ENCODE peak calls at places on chromosome 13, in six cellular contexts. S is osteoblast, Q is tibial nerve, U is GM23248, R is transverse colon, I is NT2/D1. M is an unnamed sample. For H3K27me3 and H3K4me1, the result is how much of the 10 kb centered on the place peaks cover.

GRCh38 chr13:86870388-86870966 is 800.7 kb upstream of the SLITRK5 start:
- DNase-seq in S (no peak), Q (no peak), U (peak), R (no peak), I (no peak), M (peak)

GRCh38 chr13:109381546-109382180 is 404.7 kb downstream of the IRS2 start:
- DNase-seq in S (no peak), Q (no peak), U (peak), R (no peak), I (no peak), M (no peak)

GRCh38 chr13:113897161-113897560 is 33.3 kb upstream of the GAS6 start:
- DNase-seq in S (peak), Q (no peak), U (peak), R (no peak), I (no peak), M (no peak)

GRCh38 chr13:51999525-51999924 is 11.7 kb downstream of the ATP7B start:
- DNase-seq in S (no peak), Q (no peak), U (peak), R (no peak), I (no peak), M (no peak)

GRCh38 chr13:107864543-107865460 is 350.5 kb downstream of the LIG4 start:
- DNase-seq in S (peak), Q (peak), U (peak), R (no peak), I (peak), M (peak)

GRCh38 chr13:65724261-65724660 is 1505.9 kb downstream of the PCDH9 start:
- DNase-seq in S (no peak), Q (no peak), U (no peak), R (no peak), I (no peak), M (no peak)

GRCh38 chr13:100789968-100790367 is 115.4 kb upstream of the TMTC4 start:
- DNase-seq in S (no peak), Q (no peak), U (peak), R (no peak), I (no peak), M (no peak)

GRCh38 chr13:104831823-104832222 is 1703.6 kb downstream of the EFNB2 start:
- DNase-seq in S (no peak), Q (no peak), U (no peak), R (no peak), I (no peak), M (no peak)

GRCh38 chr13:70390968-70391367 is 282.7 kb upstream of the KLHL1 start:
- DNase-seq in S (no peak), Q (no peak), U (no peak), R (no peak), I (no peak), M (no peak)

GRCh38 chr13:38777347-38778107 is 90.7 kb downstream of the FREM2 start:
- DNase-seq in S (no peak), Q (no peak), U (no peak), R (no peak), I (no peak), M (no peak)

GRCh38 chr13:58855283-58855682 is 1223.7 kb downstream of the PCDH17 start:
- DNase-seq in S (no peak), Q (no peak), U (no peak), R (no peak), I (no peak), M (no peak)

GRCh38 chr13:45564108-45564507 is 51.4 kb downstream of the ERICH6B start:
- DNase-seq in S (no peak), Q (no peak), U (peak), R (no peak), I (no peak), M (no peak)

GRCh38 chr13:39306639-39307589 is 268.7 kb downstream of the NHLRC3 start:
- DNase-seq in S (no peak), Q (no peak), U (no peak), R (no peak), I (no peak), M (no peak)

GRCh38 chr13:62309904-62310303 is 894.3 kb upstream of the PCDH20 start:
- DNase-seq in S (no peak), Q (no peak), U (no peak), R (no peak), I (no peak), M (no peak)

GRCh38 chr13:65966991-65967451 is 1263.1 kb downstream of the PCDH9 start:
- DNase-seq in S (peak), Q (no peak), U (peak), R (no peak), I (peak), M (no peak)

GRCh38 chr13:110663044-110663443 is 42.9 kb downstream of the CARS2 start:
- DNase-seq in S (no peak), Q (no peak), U (no peak), R (no peak), I (no peak), M (no peak)

GRCh38 chr13:73166204-73166603 is 107.4 kb downstream of the KLF5 start:
- DNase-seq in S (no peak), Q (no peak), U (no peak), R (no peak), I (no peak), M (no peak)

GRCh38 chr13:98691360-98691759 is 61.1 kb downstream of the SLC15A1 start:
- DNase-seq in S (peak), Q (no peak), U (no peak), R (no peak), I (no peak), M (no peak)

GRCh38 chr13:38830442-38831045 is 143.7 kb downstream of the FREM2 start:
- DNase-seq in S (no peak), Q (no peak), U (no peak), R (no peak), I (no peak), M (no peak)

GRCh38 chr13:77429320-77430142 is 102.6 kb upstream of the MYCBP2 start:
- DNase-seq in S (peak), Q (no peak), U (peak), R (no peak), I (no peak), M (no peak)

GRCh38 chr13:28805193-28805819 is 14.8 kb upstream of the MTUS2 start:
- DNase-seq in S (no peak), Q (no peak), U (peak), R (no peak), I (no peak), M (peak)

GRCh38 chr13:99656843-99657506 is 155.7 kb downstream of the TM9SF2 start:
- DNase-seq in S (no peak), Q (no peak), U (no peak), R (no peak), I (no peak), M (peak)

GRCh38 chr13:44415815-44416214 is 42.2 kb downstream of the SERP2 start:
- DNase-seq in S (no peak), Q (no peak), U (no peak), R (no peak), I (no peak), M (no peak)

GRCh38 chr13:76667551-76667950 is 218.7 kb downstream of the KCTD12 start:
- DNase-seq in S (no peak), Q (peak), U (peak), R (no peak), I (no peak), M (peak)

GRCh38 chr13:100673831-100674362 is 698 bp downstream of the TMTC4 start:
- DNase-seq in S (peak), Q (peak), U (peak), R (peak), I (no peak), M (peak)

GRCh38 chr13:20390526-20391175 is 135.0 kb downstream of the CRYL1 start:
- DNase-seq in S (peak), Q (no peak), U (peak), R (no peak), I (no peak), M (no peak)

GRCh38 chr13:79936368-79937136 is 404.4 kb downstream of the SPRY2 start:
- DNase-seq in S (peak), Q (peak), U (peak), R (no peak), I (no peak), M (no peak)

GRCh38 chr13:25292301-25292700 is 5.0 kb upstream of the MTMR6 start:
- DNase-seq in S (peak), Q (no peak), U (no peak), R (no peak), I (no peak), M (no peak)

GRCh38 chr13:43985437-43986051 is 105.8 kb downstream of the LACC1 start:
- DNase-seq in S (no peak), Q (no peak), U (no peak), R (no peak), I (no peak), M (no peak)

GRCh38 chr13:48853381-48854102 is 122.2 kb upstream of the FNDC3A start:
- DNase-seq in S (peak), Q (no peak), U (peak), R (no peak), I (no peak), M (no peak)

GRCh38 chr13:100544866-100545683 is 43.5 kb downstream of the GGACT start:
- DNase-seq in S (peak), Q (no peak), U (no peak), R (no peak), I (no peak), M (no peak)

GRCh38 chr13:30972888-30973377 is 40.5 kb downstream of the TEX26 start:
- DNase-seq in S (no peak), Q (no peak), U (peak), R (no peak), I (no peak), M (no peak)

GRCh38 chr13:31046711-31047279 is 114.3 kb downstream of the TEX26 start:
- DNase-seq in S (no peak), Q (no peak), U (peak), R (peak), I (no peak), M (peak)

GRCh38 chr13:102597029-102598015 is 536 bp downstream of the TPP2 start:
- DNase-seq in S (peak), Q (no peak), U (peak), R (peak), I (no peak), M (peak)

GRCh38 chr13:73390100-73390499 is 331.3 kb downstream of the KLF5 start:
- DNase-seq in S (no peak), Q (no peak), U (no peak), R (no peak), I (no peak), M (no peak)

GRCh38 chr13:20960663-20961309 is 58.2 kb upstream of the XPO4 start:
- DNase-seq in S (no peak), Q (no peak), U (no peak), R (peak), I (no peak), M (peak)

GRCh38 chr13:50911937-50912624 is 2.5 kb downstream of the RNASEH2B start:
- DNase-seq in S (peak), Q (peak), U (peak), R (peak), I (peak), M (peak)

GRCh38 chr13:20128459-20128927 is 32.4 kb downstream of the GJA3 start:
- DNase-seq in S (no peak), Q (no peak), U (no peak), R (peak), I (no peak), M (peak)

GRCh38 chr13:96996097-96996496 is 1.8 kb upstream of the OXGR1 start:
- DNase-seq in S (no peak), Q (no peak), U (no peak), R (no peak), I (no peak), M (no peak)

GRCh38 chr13:96993660-96994029 is 631 bp downstream of the OXGR1 start:
- DNase-seq in S (no peak), Q (no peak), U (peak), R (no peak), I (no peak), M (no peak)

GRCh38 chr13:96996886-96997285 is 2.6 kb upstream of the OXGR1 start:
- DNase-seq in S (no peak), Q (no peak), U (no peak), R (no peak), I (no peak), M (no peak)

GRCh38 chr13:96994030-96994848 is at the start of gene OXGR1:
- DNase-seq in S (no peak), Q (no peak), U (peak), R (peak), I (no peak), M (no peak)

DNA sequence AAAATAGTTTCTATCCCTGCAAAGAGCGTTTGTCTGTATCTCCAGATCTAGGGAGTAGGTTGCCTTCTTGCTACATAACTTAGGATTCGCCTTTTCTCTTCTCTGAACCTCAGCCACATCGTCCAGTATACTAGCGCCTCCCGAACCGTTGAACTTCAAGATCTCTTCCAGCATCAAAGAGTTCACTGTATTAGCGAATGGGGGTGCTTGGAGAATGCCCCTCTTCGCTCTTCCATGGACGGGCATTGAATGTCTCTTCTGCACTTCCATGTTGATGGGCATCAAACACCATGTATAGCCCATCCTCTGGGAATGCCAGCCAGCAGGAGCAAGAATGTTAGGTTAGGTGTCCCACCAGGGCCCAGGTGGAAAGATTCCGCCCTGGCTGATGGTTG is 570 bp upstream of the OXGR1 start:
- DNase-seq in S (no peak), Q (no peak), U (no peak), R (no peak), I (no peak), M (no peak)
- H3K27me3 ChIP-seq in S (under half), Q (under half), U (half or more), R (under half), I (under half), M (under half)

GRCh38 chr13:46743191-46743590 is 53.8 kb downstream of the ESD start:
- DNase-seq in S (peak), Q (no peak), U (no peak), R (no peak), I (no peak), M (no peak)
- H3K4me3 ChIP-seq in S (no peak), Q (no peak), U (no peak), R (no peak), I (no peak), M (no peak)

DNA sequence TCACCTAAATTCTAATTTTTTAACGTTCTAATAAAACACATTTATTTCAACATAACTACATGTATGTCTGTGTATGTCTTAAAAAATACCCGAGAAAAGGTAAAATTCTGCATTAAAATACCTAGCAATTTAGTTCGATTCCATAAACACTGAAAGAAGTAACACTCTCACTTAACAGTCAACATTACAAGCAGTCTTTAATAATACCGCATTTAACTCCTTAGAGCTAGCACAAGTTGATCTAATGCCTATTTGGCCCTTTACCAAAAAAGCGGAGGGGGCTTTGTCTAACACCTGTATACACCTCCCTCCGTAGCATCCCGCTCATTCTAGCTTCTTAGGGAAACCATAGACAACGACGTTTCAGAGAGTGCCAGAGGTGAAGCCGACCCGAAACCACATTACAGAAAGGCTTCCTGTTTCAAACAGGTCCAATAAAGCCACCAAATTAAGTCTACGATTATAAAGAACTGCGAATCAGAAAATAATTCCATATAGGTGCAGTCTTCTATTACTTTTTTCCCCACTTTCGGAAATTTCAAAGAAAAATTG is 1.2 kb downstream of the SPART start:
- DNase-seq in S (peak), Q (no peak), U (no peak), R (no peak), I (no peak), M (peak)
- H3K4me1 ChIP-seq in S (under half), Q (half or more), U (under half), R (under half), I (under half), M (under half)

GRCh38 chr13:75307370-75307984 is 174.5 kb downstream of the TBC1D4 start:
- DNase-seq in S (no peak), Q (no peak), U (no peak), R (no peak), I (no peak), M (no peak)

GRCh38 chr13:75305057-75305456 is 176.9 kb downstream of the TBC1D4 start:
- DNase-seq in S (no peak), Q (no peak), U (no peak), R (no peak), I (no peak), M (no peak)

GRCh38 chr13:75310005-75310580 is 171.9 kb downstream of the TBC1D4 start:
- DNase-seq in S (no peak), Q (no peak), U (no peak), R (no peak), I (no peak), M (no peak)

GRCh38 chr13:75312884-75313520 is 169.0 kb downstream of the TBC1D4 start:
- DNase-seq in S (no peak), Q (no peak), U (no peak), R (no peak), I (no peak), M (no peak)

DNA sequence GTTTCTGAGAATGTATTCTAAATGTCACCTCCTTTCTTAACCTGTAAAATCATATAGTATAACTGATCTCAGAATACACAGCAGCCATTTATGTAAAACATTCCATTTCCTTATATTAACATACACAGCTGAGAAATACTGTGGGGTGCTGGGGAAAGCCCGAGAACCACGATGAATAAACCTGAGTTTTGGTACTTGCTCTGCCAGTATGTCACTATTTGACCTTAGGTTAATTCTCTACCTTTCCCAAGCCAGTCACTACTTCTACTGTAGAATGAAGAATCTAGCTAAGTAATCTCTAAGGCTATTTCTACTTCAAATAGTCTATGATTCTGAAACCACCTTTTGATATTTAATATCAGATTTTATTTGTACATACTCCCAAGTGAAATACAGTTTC is 173.7 kb downstream of the TBC1D4 start:
- DNase-seq in S (peak), Q (no peak), U (no peak), R (no peak), I (no peak), M (no peak)
- H3K27me3 ChIP-seq in S (under half), Q (under half), U (under half), R (under half), I (under half), M (under half)

DNA sequence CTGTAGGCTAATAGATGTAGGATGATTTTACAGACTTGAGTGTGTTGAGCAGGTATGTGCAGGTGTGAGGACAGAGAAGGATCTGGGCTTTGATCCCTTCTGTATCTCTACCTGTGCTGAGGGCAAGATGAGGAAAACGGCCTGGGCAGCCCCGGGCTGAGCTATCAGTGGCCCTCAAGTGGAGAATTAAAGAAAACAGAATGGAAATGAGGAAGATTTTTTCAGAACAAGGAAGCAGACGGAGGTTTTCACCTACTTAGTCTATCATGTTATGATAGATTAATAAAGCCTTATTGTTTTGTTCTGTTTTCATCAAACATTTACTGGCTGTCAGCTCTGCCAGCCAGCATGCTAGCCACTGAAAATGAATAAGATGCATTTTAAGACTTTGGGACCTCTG is 22.3 kb upstream of the FOXO1 start:
- DNase-seq in S (no peak), Q (no peak), U (no peak), R (no peak), I (no peak), M (no peak)
- H3K4me3 ChIP-seq in S (no peak), Q (no peak), U (no peak), R (no peak), I (no peak), M (no peak)

GRCh38 chr13:97318532-97318931 is 96.4 kb downstream of the MBNL2 start:
- DNase-seq in S (no peak), Q (no peak), U (no peak), R (no peak), I (no peak), M (no peak)

GRCh38 chr13:97321101-97321500 is 99.0 kb downstream of the MBNL2 start:
- DNase-seq in S (no peak), Q (no peak), U (no peak), R (no peak), I (no peak), M (no peak)

GRCh38 chr13:97319088-97319487 is 97.0 kb downstream of the MBNL2 start:
- DNase-seq in S (no peak), Q (no peak), U (peak), R (no peak), I (no peak), M (no peak)

GRCh38 chr13:97316390-97316789 is 94.3 kb downstream of the MBNL2 start:
- DNase-seq in S (no peak), Q (no peak), U (no peak), R (no peak), I (no peak), M (no peak)

GRCh38 chr13:97317933-97318332 is 95.8 kb downstream of the MBNL2 start:
- DNase-seq in S (no peak), Q (no peak), U (no peak), R (no peak), I (no peak), M (no peak)
- H3K4me1 ChIP-seq in S (under half), Q (half or more), U (under half), R (under half), I (under half), M (under half)

M was measured in small intestine.